ENCODE peak calls at places on chromosome 2, in four cellular contexts. U is neuronal stem cell, I is IMR-90, K is mesenchymal stem cell. T is an unnamed sample.

GRCh38 chr2:218861645-218862318 is 2.2 kb downstream of the WNT6 start:
- DNase-seq in K (no peak), I (no peak), U (no peak), T (no peak)

GRCh38 chr2:36650031-36650430 is 46.5 kb upstream of the VIT start:
- DNase-seq in I (peak), U (no peak), K (peak), T (peak)

GRCh38 chr2:127324635-127325034 is 30.7 kb upstream of the ERCC3 start:
- DNase-seq in U (no peak), K (peak), I (peak), T (no peak)

GRCh38 chr2:226791056-226791486 is 8.5 kb downstream of the IRS1 start:
- DNase-seq in K (peak), I (peak), U (no peak), T (peak)

GRCh38 chr2:214713080-214713830 is 96.2 kb downstream of the BARD1 start:
- DNase-seq in U (no peak), K (no peak), I (no peak), T (no peak)

GRCh38 chr2:235983016-235983415 is 185.2 kb downstream of the GBX2 start:
- DNase-seq in U (no peak), I (no peak), K (no peak), T (peak)

GRCh38 chr2:239379641-239380170 is 21.1 kb downstream of the HDAC4 start:
- DNase-seq in I (no peak), U (no peak), K (no peak), T (no peak)

GRCh38 chr2:75959724-75960123 is 249.0 kb upstream of the GCFC2 start:
- DNase-seq in U (no peak), K (no peak), I (no peak), T (no peak)

GRCh38 chr2:57890993-57891688 is 155.5 kb upstream of the VRK2 start:
- DNase-seq in U (no peak), K (no peak), I (peak), T (no peak)

GRCh38 chr2:5666798-5667197 is 25.4 kb upstream of the SOX11 start:
- DNase-seq in I (peak), K (no peak), U (no peak), T (peak)

GRCh38 chr2:208407667-208408066 is 1.1 kb downstream of the PTH2R start:
- DNase-seq in I (peak), K (no peak), U (peak), T (no peak)

GRCh38 chr2:165634855-165635254 is 159.2 kb downstream of the GALNT3 start:
- DNase-seq in U (peak), I (peak), K (peak), T (peak)

GRCh38 chr2:100935372-100935752 is 66.7 kb upstream of the RPL31 start:
- DNase-seq in K (peak), U (no peak), I (peak), T (no peak)

GRCh38 chr2:204776781-204777559 is 231.7 kb downstream of the PARD3B start:
- DNase-seq in K (peak), U (no peak), I (peak), T (no peak)

GRCh38 chr2:47221039-47221438 is 65.9 kb upstream of the STPG4 start:
- DNase-seq in I (peak), U (no peak), K (peak), T (no peak)

GRCh38 chr2:130795431-130795830 is 40.1 kb downstream of the AMER3 start:
- DNase-seq in I (no peak), K (no peak), U (no peak), T (no peak)

GRCh38 chr2:67886423-67886822 is 176.4 kb downstream of the C1D start:
- DNase-seq in I (no peak), U (no peak), K (no peak), T (no peak)

GRCh38 chr2:10080536-10081304 is 509 bp upstream of the CYS1 start:
- DNase-seq in K (no peak), U (no peak), I (no peak), T (no peak)

GRCh38 chr2:128178650-128179460 is 87.9 kb downstream of the UGGT1 start:
- DNase-seq in I (peak), U (peak), K (peak), T (peak)

GRCh38 chr2:32484907-32485306 is 128.1 kb downstream of the BIRC6 start:
- DNase-seq in K (peak), U (no peak), I (peak), T (no peak)

GRCh38 chr2:227462463-227462951 is 9.4 kb upstream of the AGFG1 start:
- DNase-seq in K (no peak), I (no peak), U (no peak), T (no peak)

GRCh38 chr2:212226114-212226513 is 312.5 kb downstream of the ERBB4 start:
- DNase-seq in I (no peak), U (no peak), K (no peak), T (no peak)

GRCh38 chr2:237669628-237670351 is 42.4 kb downstream of the LRRFIP1 start:
- DNase-seq in U (no peak), I (peak), K (peak), T (no peak)

GRCh38 chr2:233489666-233490065 is 76.9 kb downstream of the USP40 start:
- DNase-seq in U (no peak), I (peak), K (peak), T (no peak)

GRCh38 chr2:226631671-226632070 is 167.9 kb downstream of the IRS1 start:
- DNase-seq in I (peak), K (peak), U (no peak), T (no peak)

GRCh38 chr2:23092831-23093230 is 292.1 kb upstream of the KLHL29 start:
- DNase-seq in U (peak), K (peak), I (peak), T (no peak)

GRCh38 chr2:78644849-78645248 is 380.7 kb upstream of the REG3G start:
- DNase-seq in K (peak), I (no peak), U (no peak), T (no peak)

GRCh38 chr2:219197388-219197787 is 9.2 kb upstream of the ZFAND2B start:
- DNase-seq in K (no peak), U (no peak), I (no peak), T (no peak)

GRCh38 chr2:217935245-217935879 is 67.4 kb downstream of the TNS1 start:
- DNase-seq in K (no peak), U (no peak), I (peak), T (no peak)

GRCh38 chr2:168798888-168799410 is 3.5 kb upstream of the NOSTRIN start:
- DNase-seq in U (no peak), K (no peak), I (no peak), T (no peak)

GRCh38 chr2:7190587-7191320 is 273.5 kb downstream of the RNF144A start:
- DNase-seq in U (no peak), I (no peak), K (peak), T (peak)

GRCh38 chr2:64637000-64637628 is 16.6 kb downstream of the SERTAD2 start:
- DNase-seq in I (no peak), U (no peak), K (no peak), T (no peak)

GRCh38 chr2:69138793-69139510 is 126.0 kb downstream of the ANTXR1 start:
- DNase-seq in K (peak), U (no peak), I (peak), T (no peak)

GRCh38 chr2:199985625-199986207 is 30.3 kb downstream of the MAIP1 start:
- DNase-seq in I (peak), U (peak), K (peak), T (peak)

GRCh38 chr2:164495491-164496223 is 125.6 kb downstream of the GRB14 start:
- DNase-seq in I (peak), K (peak), U (peak), T (no peak)

GRCh38 chr2:26623541-26624497 is 17.3 kb downstream of the CIB4 start:
- DNase-seq in I (peak), K (peak), U (no peak), T (peak)

GRCh38 chr2:194328456-194328855 is 1328.6 kb upstream of the SLC39A10 start:
- DNase-seq in U (no peak), I (no peak), K (no peak), T (no peak)

GRCh38 chr2:62440281-62440946 is 65.6 kb downstream of the TMEM17 start:
- DNase-seq in I (no peak), U (no peak), K (no peak), T (no peak)

GRCh38 chr2:238912228-238912915 is 64.5 kb downstream of the TWIST2 start:
- DNase-seq in U (no peak), K (no peak), I (no peak), T (no peak)

GRCh38 chr2:216757532-216757931 is 62.2 kb upstream of the IGFBP5 start:
- DNase-seq in I (no peak), U (no peak), K (no peak), T (no peak)

GRCh38 chr2:216756435-216756834 is 61.1 kb upstream of the IGFBP5 start:
- DNase-seq in I (no peak), K (no peak), U (no peak), T (no peak)

GRCh38 chr2:216752855-216753505 is 57.6 kb upstream of the IGFBP5 start:
- DNase-seq in K (no peak), I (peak), U (no peak), T (no peak)

GRCh38 chr2:216758431-216759155 is 63.2 kb upstream of the IGFBP5 start:
- DNase-seq in I (no peak), K (no peak), U (no peak), T (no peak)

DNA sequence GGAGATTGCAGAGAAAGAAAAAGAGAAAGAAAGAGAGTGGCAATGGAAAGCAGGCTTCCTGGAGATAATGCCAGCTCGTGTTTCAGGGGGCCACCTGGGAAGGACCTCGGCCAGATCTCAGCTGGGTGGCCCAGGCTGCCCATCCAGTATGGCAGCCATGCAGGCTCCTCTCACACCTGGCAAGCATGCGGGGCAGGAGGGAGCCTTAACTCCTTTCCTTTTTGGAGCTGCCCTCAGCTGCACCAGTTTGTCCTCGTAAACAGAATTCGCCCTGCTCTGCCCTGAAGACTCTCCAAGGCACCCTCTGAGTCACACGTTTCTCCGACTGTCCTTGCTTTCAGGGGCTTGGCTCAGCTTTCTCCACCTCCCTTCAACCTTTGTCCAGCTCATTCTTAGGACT is 59.5 kb upstream of the IGFBP5 start:
- DNase-seq in K (no peak), U (no peak), I (no peak), T (no peak)
- H4K91ac ChIP-seq in K (peak), U (no peak), I (no peak), T (no peak)

GRCh38 chr2:209423562-209424541 is at the start of gene MAP2:
- DNase-seq in U (peak), I (peak), K (peak), T (peak)
- H2BK120ac ChIP-seq in U (peak), I (no peak), K (no peak), T (no peak)

DNA sequence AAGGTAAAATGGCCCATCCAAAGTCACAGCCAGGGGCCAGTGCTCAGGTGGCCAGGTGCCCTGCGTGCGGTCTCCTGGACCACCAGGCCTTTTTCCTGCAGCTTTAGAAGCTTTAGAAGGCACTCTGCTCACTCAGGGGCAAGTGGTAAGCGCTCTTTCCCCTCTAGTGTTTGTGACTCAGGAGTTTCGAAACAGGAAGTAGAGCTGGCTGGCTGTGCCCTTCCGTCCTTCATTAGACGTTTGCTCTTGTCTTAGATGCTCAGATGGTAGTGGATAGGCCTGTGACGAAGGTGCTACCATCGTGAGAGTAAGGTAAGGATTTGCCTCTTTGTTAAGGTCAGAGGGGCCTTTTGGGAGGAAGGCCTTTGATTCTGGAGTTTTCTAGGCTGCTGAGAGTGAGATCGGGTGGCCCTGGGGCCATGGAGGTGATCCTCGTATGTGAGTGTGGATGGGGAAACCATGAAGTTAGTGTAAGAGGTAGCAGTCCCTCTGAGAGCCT is at the start of gene CASP8:
- DNase-seq in I (peak), K (peak), U (no peak), T (no peak)
- H4K91ac ChIP-seq in I (peak), K (peak), U (no peak), T (no peak)

GRCh38 chr2:172021074-172021931 is 21.6 kb downstream of the METAP1D start:
- DNase-seq in U (no peak), I (peak), K (peak), T (peak)

DNA sequence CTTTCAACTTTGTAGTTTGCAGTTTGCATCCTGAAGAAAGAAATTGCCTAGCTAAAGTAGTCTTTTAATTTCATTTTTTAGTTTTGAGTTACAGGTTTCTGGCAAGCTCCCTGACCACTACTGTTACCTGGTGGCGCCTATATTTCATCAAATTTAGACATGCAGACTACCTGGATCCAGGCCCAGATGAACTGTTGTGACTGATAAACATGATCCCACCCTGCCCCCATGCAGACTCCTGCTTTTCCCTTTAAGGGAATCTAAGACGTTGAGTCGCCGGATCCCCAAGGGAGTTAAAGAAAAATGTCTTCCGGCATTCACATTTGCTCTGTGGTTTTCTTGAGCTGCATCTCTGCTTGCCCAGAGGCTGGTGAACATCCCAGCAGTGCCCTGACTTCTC is 22.2 kb downstream of the METAP1D start:
- DNase-seq in K (peak), U (no peak), I (peak), T (no peak)
- H2BK120ac ChIP-seq in K (no peak), U (no peak), I (peak), T (no peak)

GRCh38 chr2:122020377-122020776 is 264.9 kb downstream of the TSN start:
- DNase-seq in I (no peak), K (no peak), U (no peak), T (no peak)

GRCh38 chr2:122022531-122022930 is 267.1 kb downstream of the TSN start:
- DNase-seq in K (no peak), I (no peak), U (no peak), T (no peak)

GRCh38 chr2:122023059-122023879 is 267.8 kb downstream of the TSN start:
- DNase-seq in I (no peak), U (no peak), K (no peak), T (no peak)

GRCh38 chr2:122018736-122019135 is 263.3 kb downstream of the TSN start:
- DNase-seq in K (no peak), I (no peak), U (no peak), T (no peak)

GRCh38 chr2:122019729-122020128 is 264.3 kb downstream of the TSN start:
- DNase-seq in I (no peak), U (no peak), K (no peak), T (no peak)
- H4K91ac ChIP-seq in I (no peak), U (no peak), K (no peak), T (no peak)

T was measured in H9.